ENCODE peak calls at places on chromosomes 12 and 14, in six cellular contexts. A, P, J, I, N and D are unnamed samples.

GRCh38 chr14:74904623-74905503 is 18.2 kb downstream of the RPS6KL1 start:
- DNase-seq in A (no peak), P (no peak), J (no peak), I (no peak), N (no peak), D (no peak)

GRCh38 chr12:104928036-104928770 is 29.9 kb downstream of the SLC41A2 start:
- DNase-seq in A (no peak), P (no peak), J (no peak), I (no peak), N (no peak), D (no peak)

GRCh38 chr12:123916729-123917128 is 55.9 kb downstream of the CCDC92 start:
- DNase-seq in A (peak), P (no peak), J (no peak), I (no peak), N (no peak), D (no peak)

GRCh38 chr14:35696575-35696974 is 112.5 kb downstream of the RALGAPA1 start:
- DNase-seq in A (no peak), P (no peak), J (no peak), I (no peak), N (no peak), D (no peak)

GRCh38 chr12:84411031-84411430 is 501.6 kb downstream of the SLC6A15 start:
- DNase-seq in A (no peak), P (no peak), J (no peak), I (no peak), N (no peak), D (no peak)

GRCh38 chr12:81953541-81953940 is 194.4 kb upstream of the PPFIA2 start:
- DNase-seq in A (no peak), P (no peak), J (no peak), I (no peak), N (no peak), D (no peak)

GRCh38 chr14:33979613-33980276 is 28.9 kb upstream of the EGLN3 start:
- DNase-seq in A (no peak), P (no peak), J (no peak), I (no peak), N (no peak), D (no peak)

GRCh38 chr12:57129311-57130288 is 1.3 kb downstream of the LRP1 start:
- DNase-seq in A (no peak), P (peak), J (no peak), I (no peak), N (peak), D (no peak)

GRCh38 chr14:57493467-57494181 is at the start of gene CCDC198:
- DNase-seq in A (no peak), P (no peak), J (no peak), I (no peak), N (no peak), D (no peak)

GRCh38 chr12:77013091-77013490 is 52.3 kb downstream of the E2F7 start:
- DNase-seq in A (peak), P (no peak), J (no peak), I (no peak), N (peak), D (no peak)

DNA sequence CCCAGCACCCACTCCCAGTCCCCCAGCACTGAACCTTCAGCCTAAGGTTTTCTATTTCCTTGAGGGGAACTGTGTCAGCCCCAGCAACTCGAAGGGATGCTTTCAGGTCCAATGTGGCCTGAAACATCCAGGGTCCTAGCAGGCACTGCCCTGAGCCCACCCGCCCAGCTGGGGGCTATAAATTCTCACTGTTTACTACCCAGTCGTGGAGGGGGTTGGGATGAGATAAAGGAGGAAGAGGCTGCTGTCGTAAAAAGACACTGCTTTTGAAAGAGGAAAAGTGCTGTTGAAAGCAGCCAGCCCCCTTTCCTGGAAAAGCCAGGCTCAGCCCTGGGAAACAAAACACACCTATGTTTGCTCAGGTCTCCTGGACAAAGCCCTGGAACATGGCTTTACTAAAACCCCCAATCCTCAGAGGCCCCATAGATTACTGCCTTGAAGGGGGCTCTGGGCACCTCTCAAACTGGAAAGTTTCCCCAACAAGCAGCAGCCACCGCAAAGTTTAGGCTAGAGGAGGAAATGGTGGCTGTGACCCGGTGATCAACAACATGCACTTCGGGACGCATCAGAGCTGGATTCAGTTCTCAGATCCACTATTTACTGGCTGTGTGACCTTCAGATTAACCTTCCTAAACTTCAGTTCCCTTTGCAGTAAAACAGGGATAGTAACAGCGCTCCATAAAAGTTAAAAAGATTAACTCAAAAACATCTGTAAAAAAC is 51.0 kb downstream of the ACTN1 start:
- DNase-seq in A (no peak), P (no peak), J (no peak), I (no peak), N (peak), D (no peak)
- H2AFZ ChIP-seq in A (no peak), P (no peak), J (no peak), I (no peak), N (no peak), D (no peak)

GRCh38 chr12:23504043-23504442 is 445.4 kb downstream of the SOX5 start:
- DNase-seq in A (no peak), P (peak), J (no peak), I (no peak), N (no peak), D (no peak)
- H2BK5ac ChIP-seq in A (no peak), P (no peak), J (no peak), I (no peak), N (no peak), D (no peak)

DNA sequence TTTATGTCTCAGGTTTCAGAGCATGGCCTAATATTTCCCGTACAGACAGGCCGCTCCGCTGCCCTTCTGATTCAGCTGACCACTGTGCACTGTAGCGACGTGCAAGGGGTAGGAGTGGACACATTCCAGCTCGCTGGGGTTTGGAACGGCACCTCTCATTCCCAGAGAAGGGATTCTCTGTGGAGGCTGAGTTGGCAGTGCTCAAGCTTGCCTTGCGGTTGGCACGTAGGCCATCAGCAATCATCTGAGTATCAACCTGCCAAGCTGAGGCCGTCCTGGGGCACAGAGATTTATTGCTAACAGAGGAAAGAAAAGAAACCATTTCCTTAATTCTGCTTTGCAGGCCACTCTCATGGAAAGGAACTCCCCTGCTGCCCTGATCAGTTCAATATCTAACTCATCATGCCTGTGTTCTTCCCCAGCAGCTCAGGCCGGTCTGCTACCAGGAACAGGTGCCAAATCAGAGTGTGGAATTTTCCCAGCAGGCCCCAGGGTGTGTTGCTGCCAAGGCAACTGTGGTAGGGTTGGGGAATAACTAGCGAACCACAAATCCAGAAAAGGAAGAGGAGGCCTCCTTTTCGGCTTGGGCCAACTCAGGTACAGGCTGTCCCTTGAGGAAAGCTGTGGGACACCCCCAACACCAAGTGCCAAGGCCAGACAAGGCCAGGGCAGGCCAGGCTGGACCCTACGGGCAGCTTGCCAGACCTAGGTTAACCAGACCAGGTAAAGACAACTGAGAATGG is 92.5 kb downstream of the SSPN start:
- DNase-seq in A (no peak), P (no peak), J (no peak), I (no peak), N (no peak), D (no peak)
- H2AFZ ChIP-seq in A (peak), P (no peak), J (no peak), I (no peak), N (no peak), D (no peak)

GRCh38 chr12:109736552-109737108 is 23.0 kb downstream of the FAM222A start:
- DNase-seq in A (peak), P (peak), J (peak), I (peak), N (peak), D (no peak)

GRCh38 chr12:109735051-109735521 is 21.5 kb downstream of the FAM222A start:
- DNase-seq in A (no peak), P (peak), J (no peak), I (no peak), N (no peak), D (no peak)

GRCh38 chr12:109735825-109736551 is 22.4 kb downstream of the FAM222A start:
- DNase-seq in A (no peak), P (peak), J (no peak), I (no peak), N (no peak), D (peak)

GRCh38 chr12:109732321-109733305 is 19.0 kb downstream of the FAM222A start:
- DNase-seq in A (no peak), P (peak), J (no peak), I (no peak), N (no peak), D (no peak)

GRCh38 chr12:109734219-109735000 is 20.8 kb downstream of the FAM222A start:
- DNase-seq in A (peak), P (peak), J (no peak), I (no peak), N (peak), D (peak)
- H2BK5ac ChIP-seq in A (no peak), P (no peak), J (peak), I (no peak), N (no peak), D (no peak)